ENCODE peak calls at places on chromosomes 16 and 17, in six cellular contexts. V is H9, B is IMR-90, K is neuronal stem cell, F is mesenchymal stem cell, C is H1. Y is an unnamed sample. For H3K9me3, the result is how much of the 10 kb centered on the place peaks cover.

GRCh38 chr17:57714660-57715059 is 30.4 kb downstream of the CCDC182 start:
- DNase-seq in V (no peak), C (peak), F (no peak), B (no peak), K (no peak), Y (no peak)

GRCh38 chr16:56911771-56912541 is 20.0 kb upstream of the HERPUD1 start:
- DNase-seq in K (no peak), C (no peak), V (no peak), B (peak), F (peak), Y (peak)

GRCh38 chr17:58640202-58640601 is 51.6 kb downstream of the TEX14 start:
- DNase-seq in B (no peak), V (no peak), K (no peak), F (no peak), C (no peak), Y (peak)

GRCh38 chr16:28863929-28864886 is 565 bp downstream of the SH2B1 start:
- DNase-seq in B (peak), C (no peak), F (peak), V (no peak), K (no peak), Y (peak)

GRCh38 chr17:59561042-59561441 is 4.4 kb upstream of the DHX40 start:
- DNase-seq in C (no peak), V (peak), B (peak), K (no peak), F (peak), Y (no peak)

GRCh38 chr17:45783593-45784292 is 377 bp upstream of the CRHR1 start:
- DNase-seq in B (no peak), V (peak), C (no peak), K (peak), F (no peak), Y (no peak)

GRCh38 chr16:84501077-84501735 is 3.3 kb downstream of the MEAK7 start:
- DNase-seq in V (no peak), F (no peak), B (peak), K (no peak), C (no peak), Y (no peak)

GRCh38 chr17:38469875-38470274 is 41.6 kb downstream of the ARHGAP23 start:
- DNase-seq in V (no peak), B (peak), C (no peak), K (no peak), F (peak), Y (no peak)

GRCh38 chr16:89277049-89277448 is 59.5 kb downstream of the ZNF778 start:
- DNase-seq in C (no peak), F (no peak), V (no peak), B (no peak), K (no peak), Y (no peak)

GRCh38 chr17:22435231-22435974 is 743.1 kb downstream of the KCNJ18 start:
- DNase-seq in F (no peak), C (no peak), K (no peak), V (no peak), B (no peak), Y (no peak)

GRCh38 chr16:3295783-3296182 is 9.4 kb downstream of the TIGD7 start:
- DNase-seq in F (no peak), C (no peak), V (no peak), K (no peak), B (no peak), Y (no peak)

GRCh38 chr16:3295209-3295608 is 10.0 kb downstream of the TIGD7 start:
- DNase-seq in C (no peak), K (no peak), V (no peak), B (no peak), F (no peak), Y (no peak)

GRCh38 chr16:3289998-3290673 is 6.8 kb downstream of the ZNF263 start:
- DNase-seq in C (no peak), F (no peak), K (no peak), V (no peak), B (no peak), Y (no peak)

DNA sequence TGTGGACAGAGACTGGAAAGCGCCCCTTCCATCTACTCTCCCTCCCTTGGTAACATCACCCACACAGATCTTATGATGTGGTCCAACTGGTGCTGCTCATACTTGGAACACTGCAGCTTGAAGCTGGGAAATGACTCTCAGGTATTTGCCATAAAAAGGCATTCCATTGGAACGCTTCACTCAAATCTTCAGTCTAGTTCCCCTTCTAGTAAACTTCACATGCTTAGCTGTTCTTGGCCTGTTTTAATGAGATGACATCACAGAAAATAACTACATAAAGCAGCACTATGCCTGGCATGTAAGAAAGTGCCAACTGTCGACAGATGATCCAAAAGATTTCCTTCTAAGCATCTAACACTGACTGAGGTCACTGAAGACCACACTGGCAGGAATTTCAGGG is 9.3 kb downstream of the ZNF263 start:
- DNase-seq in F (no peak), V (no peak), K (no peak), C (no peak), B (peak), Y (no peak)
- H3K9me3 ChIP-seq in F (half or more), V (under half), K (half or more), C (under half), B (half or more), Y (half or more)

GRCh38 chr16:12586701-12587100 is 217.0 kb downstream of the CPPED1 start:
- DNase-seq in C (no peak), F (no peak), K (no peak), V (no peak), B (no peak), Y (no peak)
- H3K4ac ChIP-seq in C (no peak), F (no peak), K (no peak), V (no peak), B (no peak), Y (no peak)

GRCh38 chr16:76756423-76756822 is 434.6 kb upstream of the MON1B start:
- DNase-seq in V (no peak), B (no peak), K (no peak), C (no peak), F (no peak), Y (no peak)

GRCh38 chr16:76756951-76757350 is 434.0 kb upstream of the MON1B start:
- DNase-seq in K (no peak), B (no peak), F (no peak), V (no peak), C (no peak), Y (peak)
- H3K9me3 ChIP-seq in K (under half), B (under half), F (under half), V (under half), C (under half), Y (under half)

GRCh38 chr16:78709137-78709871 is 609.9 kb downstream of the WWOX start:
- DNase-seq in C (no peak), K (peak), B (no peak), F (no peak), V (no peak), Y (no peak)
- H3K4ac ChIP-seq in C (no peak), K (no peak), B (no peak), F (peak), V (no peak), Y (no peak)

DNA sequence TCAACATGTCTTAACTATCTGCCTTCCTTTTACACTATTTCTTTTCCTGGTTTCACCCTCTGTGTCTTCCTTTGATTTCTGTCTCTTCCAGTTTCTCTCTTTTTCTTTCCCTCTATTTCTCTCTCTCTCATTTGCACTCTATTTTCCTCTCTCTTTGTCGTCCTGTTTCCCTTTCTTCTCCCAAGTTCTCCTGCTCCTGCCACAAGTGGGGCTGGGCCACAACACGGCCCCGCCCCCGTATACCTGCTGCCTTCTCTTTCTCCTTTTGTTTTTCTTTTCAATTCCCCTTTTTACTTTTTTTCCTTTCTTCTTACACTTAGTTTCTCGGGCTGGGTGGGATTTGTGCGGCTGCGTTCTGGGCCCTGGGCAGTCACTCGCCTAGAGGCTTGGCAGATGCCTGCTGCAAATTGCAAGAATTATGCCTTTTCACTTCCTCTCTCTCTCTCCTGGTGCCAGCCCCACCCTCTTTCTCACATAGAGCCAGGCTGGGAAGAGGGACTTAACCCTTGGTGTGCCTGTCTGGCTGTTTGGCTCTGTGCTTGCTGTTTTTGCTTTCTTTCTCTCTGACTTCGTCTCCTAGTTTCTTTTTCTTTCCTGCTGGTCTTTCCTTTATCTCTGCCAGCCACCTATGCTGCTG is 2139.4 kb downstream of the TP53TG3F start:
- DNase-seq in K (no peak), B (no peak), F (no peak), C (no peak), V (no peak), Y (no peak)
- H3K9me3 ChIP-seq in K (under half), B (under half), F (under half), C (under half), V (half or more), Y (under half)

GRCh38 chr17:80146121-80147034 is 550 bp downstream of the EIF4A3 start:
- DNase-seq in C (no peak), B (peak), F (peak), V (no peak), K (peak), Y (no peak)
- H3K4ac ChIP-seq in C (no peak), B (peak), F (peak), V (no peak), K (no peak), Y (peak)

GRCh38 chr16:62752837-62753236 is 716.6 kb upstream of the CDH8 start:
- DNase-seq in V (peak), B (no peak), K (no peak), C (no peak), F (no peak), Y (no peak)
- H3K9me3 ChIP-seq in V (under half), B (under half), K (under half), C (under half), F (under half), Y (under half)

Y was measured in trophoblast cell.